ENCODE peak calls at places on chromosome 18, in ten cellular contexts. Y is heart right ventricle; X is fibroblast of lung; J is neural progenitor cell; D is mesenchymal stem cell; W is GM23338; E is CD8-positive, alpha-beta T cell; P is transverse colon; Q is Karpas-422; K is GM12878. Z is an unnamed sample.

GRCh38 chr18:51617572-51618260 is 420.2 kb upstream of the MEX3C start:
- DNase-seq in Y (no peak), X (peak; percentile 14), J (no peak), D (no peak), W (no peak), E (no peak), P (no peak), Q (no peak), K (no peak), Z (no peak)

GRCh38 chr18:78540636-78541400 is 438.8 kb upstream of the SALL3 start:
- DNase-seq in Y (no peak), X (no peak), J (no peak), D (no peak), W (no peak), E (no peak), P (no peak), Q (no peak), K (no peak), Z (no peak)

GRCh38 chr18:52499646-52500045 is 159.6 kb downstream of the DCC start:
- DNase-seq in Y (no peak), X (no peak), J (no peak), D (no peak), W (no peak), E (no peak), P (no peak), Q (no peak), K (no peak), Z (no peak)

GRCh38 chr18:44638141-44638540 is 42.5 kb upstream of the SETBP1 start:
- DNase-seq in Y (no peak), X (no peak), J (no peak), D (no peak), W (no peak), E (no peak), P (no peak), Q (no peak), K (no peak), Z (no peak)

GRCh38 chr18:60146220-60146960 is 226.2 kb downstream of the MC4R start:
- DNase-seq in Y (no peak), X (peak; percentile 29), J (no peak), D (peak; percentile 22), W (no peak), E (no peak), P (no peak), Q (no peak), K (no peak), Z (no peak)

GRCh38 chr18:77666613-77667012 is 417.0 kb downstream of the GALR1 start:
- DNase-seq in Y (no peak), X (no peak), J (no peak), D (no peak), W (no peak), E (no peak), P (no peak), Q (no peak), K (no peak), Z (no peak)

GRCh38 chr18:8299054-8299708 is 310.1 kb upstream of the RAB12 start:
- DNase-seq in Y (no peak), X (no peak), J (no peak), D (no peak), W (no peak), E (no peak), P (no peak), Q (no peak), K (no peak), Z (no peak)

GRCh38 chr18:44518091-44518490 is 162.6 kb upstream of the SETBP1 start:
- DNase-seq in Y (no peak), X (peak; percentile 16), J (no peak), D (no peak), W (no peak), E (no peak), P (no peak), Q (no peak), K (no peak), Z (no peak)

GRCh38 chr18:49561377-49562193 is at the start of gene LIPG:
- DNase-seq in Y (no peak), X (peak; percentile 84), J (peak; percentile 93), D (peak; percentile 93), W (peak; percentile 94), E (no peak), P (peak; percentile 85), Q (no peak), K (no peak), Z (peak; percentile 88)

GRCh38 chr18:49561127-49561376 is 805 bp upstream of the LIPG start:
- DNase-seq in Y (no peak), X (peak; percentile 33), J (no peak), D (peak; percentile 43), W (no peak), E (no peak), P (no peak), Q (no peak), K (no peak), Z (no peak)

GRCh38 chr18:49562481-49563129 is 748 bp downstream of the LIPG start:
- DNase-seq in Y (no peak), X (peak; percentile 45), J (peak; percentile 64), D (peak; percentile 66), W (peak; percentile 50), E (no peak), P (peak; percentile 18), Q (no peak), K (no peak), Z (no peak)

GRCh38 chr18:49558356-49558755 is 3.5 kb upstream of the LIPG start:
- DNase-seq in Y (no peak), X (no peak), J (no peak), D (no peak), W (no peak), E (no peak), P (no peak), Q (no peak), K (no peak), Z (no peak)

DNA sequence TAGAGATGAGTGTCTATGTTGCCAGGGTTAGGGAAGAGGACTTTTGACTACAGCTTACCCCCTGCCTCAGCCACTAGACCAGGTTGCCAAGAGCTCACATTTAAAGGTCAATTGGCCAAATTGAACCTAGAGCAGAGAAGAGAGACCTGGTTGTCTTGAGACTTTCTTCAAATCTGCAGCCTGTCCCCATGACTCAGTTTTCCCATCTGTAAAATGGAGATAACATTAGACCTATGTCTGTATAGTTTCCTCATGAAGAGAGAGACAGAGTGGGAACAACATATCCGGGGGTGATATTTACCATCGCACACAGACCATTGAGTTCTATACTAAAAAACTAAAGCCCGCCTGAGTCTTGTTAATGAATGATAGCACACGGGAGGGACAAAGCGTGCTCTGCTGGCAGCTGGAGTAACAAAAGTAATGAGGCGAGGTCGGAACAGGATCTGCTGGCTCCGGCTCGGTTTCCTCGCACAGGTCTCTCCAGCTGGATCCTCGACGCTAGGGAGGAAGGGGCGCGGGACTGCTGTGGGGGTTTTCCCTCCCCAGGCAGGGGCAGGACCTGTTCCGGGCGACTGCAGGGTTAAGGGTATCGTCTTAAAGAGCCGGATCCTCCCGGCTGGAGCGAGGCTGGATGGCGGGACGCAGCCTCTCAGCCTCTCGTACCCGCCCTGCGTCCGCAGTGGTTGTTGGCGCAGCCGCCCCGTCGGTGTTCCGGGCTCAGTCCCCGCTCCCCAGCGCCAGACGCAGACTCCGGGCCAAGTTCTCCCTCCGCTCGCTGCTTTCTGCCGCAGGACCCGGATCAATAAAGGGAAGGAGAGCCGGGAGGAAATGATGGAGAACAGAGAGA is 1.4 kb upstream of the LIPG start:
- DNase-seq in Y (no peak), X (peak; percentile 32), J (peak; percentile 56), D (peak; percentile 29), W (peak; percentile 66), E (no peak), P (peak; percentile 56), Q (no peak), K (no peak), Z (peak; percentile 72)
- H3K27me3 ChIP-seq in Y (peaks cover 66% of the 10 kb centered on the region), X (peaks cover 15% of the 10 kb centered on the region), J (peaks cover 45% of the 10 kb centered on the region), D (no peaks in the 10 kb centered on the region), W (peaks cover 36% of the 10 kb centered on the region), E (peaks cover 23% of the 10 kb centered on the region), P (peaks cover 27% of the 10 kb centered on the region), Q (no peaks in the 10 kb centered on the region), K (peaks cover 16% of the 10 kb centered on the region), Z (no peaks in the 10 kb centered on the region)

GRCh38 chr18:12946549-12947354 is 1.1 kb upstream of the SEH1L start:
- DNase-seq in Y (peak; percentile 64), X (peak; percentile 89), J (peak; percentile 73), D (peak; percentile 77), W (peak; percentile 76), E (no peak), P (peak; percentile 47), Q (peak; percentile 52), K (no peak), Z (no peak)
- H3K4me1 ChIP-seq in Y (peaks cover 29% of the 10 kb centered on the region), X (peaks cover 9% of the 10 kb centered on the region), J (peaks cover 6% of the 10 kb centered on the region), D (peaks cover 11% of the 10 kb centered on the region), W (peaks cover 5% of the 10 kb centered on the region), E (peaks cover 22% of the 10 kb centered on the region), P (peaks cover 34% of the 10 kb centered on the region), Q (peaks cover 30% of the 10 kb centered on the region), K (peaks cover 4% of the 10 kb centered on the region), Z (no peaks in the 10 kb centered on the region)

GRCh38 chr18:13454363-13455150 is 236.0 kb downstream of the LDLRAD4 start:
- DNase-seq in Y (no peak), X (no peak), J (no peak), D (no peak), W (no peak), E (no peak), P (no peak), Q (no peak), K (no peak), Z (no peak)

GRCh38 chr18:13452448-13452811 is 233.9 kb downstream of the LDLRAD4 start:
- DNase-seq in Y (peak; percentile 38), X (peak; percentile 86), J (peak; percentile 15), D (peak; percentile 40), W (peak; percentile 19), E (no peak), P (no peak), Q (no peak), K (no peak), Z (no peak)

GRCh38 chr18:13452851-13453524 is 234.4 kb downstream of the LDLRAD4 start:
- DNase-seq in Y (no peak), X (no peak), J (no peak), D (no peak), W (peak; percentile 8), E (no peak), P (no peak), Q (no peak), K (no peak), Z (no peak)

GRCh38 chr18:13455470-13455869 is 236.9 kb downstream of the LDLRAD4 start:
- DNase-seq in Y (no peak), X (no peak), J (no peak), D (no peak), W (no peak), E (no peak), P (no peak), Q (no peak), K (no peak), Z (no peak)

DNA sequence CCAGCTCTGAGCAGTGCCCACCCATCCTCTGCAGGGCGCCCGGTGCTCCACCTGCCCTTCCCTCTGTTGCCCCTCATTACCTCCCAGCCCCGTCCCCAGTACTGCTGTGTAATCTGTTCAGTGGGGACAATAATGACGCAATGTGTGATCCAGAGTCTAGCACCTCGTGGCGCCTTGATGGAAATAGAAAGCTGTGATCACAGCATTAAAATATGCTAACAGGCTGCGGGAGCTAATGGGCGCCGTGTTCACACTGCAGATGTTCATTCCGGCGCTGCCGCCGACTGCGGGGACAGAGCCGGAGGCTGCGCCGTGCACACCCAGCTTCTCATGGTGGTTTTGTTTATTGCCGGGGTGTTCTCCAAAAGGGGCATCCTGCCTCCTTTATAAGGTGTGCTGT is 235.2 kb downstream of the LDLRAD4 start:
- DNase-seq in Y (peak; percentile 42), X (peak; percentile 36), J (no peak), D (no peak), W (no peak), E (no peak), P (no peak), Q (no peak), K (no peak), Z (no peak)
- H3K27me3 ChIP-seq in Y (no peaks in the 10 kb centered on the region), X (no peaks in the 10 kb centered on the region), J (peaks cover 60% of the 10 kb centered on the region), D (peaks cover 21% of the 10 kb centered on the region), W (no peaks in the 10 kb centered on the region), E (no peaks in the 10 kb centered on the region), P (no peaks in the 10 kb centered on the region), Q (peaks cover 2% of the 10 kb centered on the region), K (no peaks in the 10 kb centered on the region), Z (no peaks in the 10 kb centered on the region)

GRCh38 chr18:79794851-79795250 is 2.9 kb upstream of the KCNG2 start:
- DNase-seq in Y (no peak), X (no peak), J (no peak), D (no peak), W (no peak), E (no peak), P (no peak), Q (no peak), K (no peak), Z (no peak)
- H3K4me1 ChIP-seq in Y (peaks cover 28% of the 10 kb centered on the region), X (peaks cover 26% of the 10 kb centered on the region), J (peaks cover 9% of the 10 kb centered on the region), D (peaks cover 26% of the 10 kb centered on the region), W (peaks cover 9% of the 10 kb centered on the region), E (peaks cover 12% of the 10 kb centered on the region), P (peaks cover 19% of the 10 kb centered on the region), Q (no peaks in the 10 kb centered on the region), K (no peaks in the 10 kb centered on the region), Z (no peaks in the 10 kb centered on the region)

Z was measured in Peyer's patch.